ENCODE peak calls at places on chromosome 3, in nine cellular contexts. N is HCT116, U is tibial nerve, I is left lung, G is heart right ventricle, X is AG04449, H is mammary epithelial cell, R is fibroblast of lung, F is RWPE2. C is an unnamed sample.

GRCh38 chr3:45981321-45982038 is 14.1 kb downstream of the FYCO1 start:
- DNase-seq in N (no peak), U (no peak), I (no peak), G (no peak), X (no peak), H (no peak), R (peak), F (no peak), C (no peak)

GRCh38 chr3:169453256-169454059 is 210.1 kb downstream of the MECOM start:
- DNase-seq in N (no peak), U (no peak), I (no peak), G (no peak), X (no peak), H (no peak), R (no peak), F (no peak), C (no peak)

GRCh38 chr3:5061218-5061569 is 60.9 kb upstream of the ARL8B start:
- DNase-seq in N (no peak), U (no peak), I (no peak), G (no peak), X (no peak), H (no peak), R (no peak), F (no peak), C (no peak)

GRCh38 chr3:178152010-178152409 is 384.2 kb upstream of the KCNMB2 start:
- DNase-seq in N (no peak), U (no peak), I (no peak), G (no peak), X (no peak), H (no peak), R (peak), F (no peak), C (no peak)

GRCh38 chr3:8554725-8555621 is 53.4 kb downstream of the LMCD1 start:
- DNase-seq in N (no peak), U (no peak), I (peak), G (peak), X (peak), H (no peak), R (peak), F (no peak), C (no peak)

GRCh38 chr3:175295248-175296000 is 436.3 kb downstream of the NAALADL2 start:
- DNase-seq in N (no peak), U (no peak), I (no peak), G (no peak), X (no peak), H (no peak), R (no peak), F (no peak), C (peak)

GRCh38 chr3:186097663-186098451 is 11.0 kb downstream of the ETV5 start:
- DNase-seq in N (peak), U (peak), I (peak), G (peak), X (no peak), H (peak), R (peak), F (peak), C (peak)

GRCh38 chr3:168989396-168989795 is 674.1 kb downstream of the MECOM start:
- DNase-seq in N (no peak), U (no peak), I (no peak), G (no peak), X (no peak), H (peak), R (peak), F (no peak), C (no peak)

GRCh38 chr3:117454236-117454635 is 744.7 kb downstream of the TUSC7 start:
- DNase-seq in N (no peak), U (no peak), I (no peak), G (no peak), X (no peak), H (no peak), R (peak), F (no peak), C (no peak)

GRCh38 chr3:184029456-184029950 is 2.0 kb upstream of the HTR3D start:
- DNase-seq in N (no peak), U (no peak), I (no peak), G (no peak), X (no peak), H (no peak), R (peak), F (no peak), C (no peak)

GRCh38 chr3:67490658-67491057 is 163.8 kb downstream of the SUCLG2 start:
- DNase-seq in N (no peak), U (no peak), I (no peak), G (no peak), X (no peak), H (no peak), R (no peak), F (no peak), C (no peak)

GRCh38 chr3:50189274-50189673 is 2.1 kb upstream of the GNAT1 start:
- DNase-seq in N (peak), U (peak), I (peak), G (peak), X (peak), H (peak), R (peak), F (no peak), C (peak)

GRCh38 chr3:9600597-9600996 is 47.0 kb upstream of the LHFPL4 start:
- DNase-seq in N (no peak), U (no peak), I (peak), G (peak), X (no peak), H (no peak), R (peak), F (no peak), C (peak)

GRCh38 chr3:32062950-32063582 is 43.4 kb upstream of the GPD1L start:
- DNase-seq in N (no peak), U (no peak), I (no peak), G (no peak), X (no peak), H (no peak), R (no peak), F (no peak), C (no peak)

GRCh38 chr3:27345959-27346865 is 23.0 kb downstream of the NEK10 start:
- DNase-seq in N (no peak), U (no peak), I (no peak), G (peak), X (no peak), H (no peak), R (no peak), F (no peak), C (no peak)

GRCh38 chr3:45955706-45956105 is 12.4 kb downstream of the CXCR6 start:
- DNase-seq in N (no peak), U (no peak), I (no peak), G (no peak), X (no peak), H (no peak), R (no peak), F (no peak), C (no peak)

GRCh38 chr3:17580901-17581300 is 161.5 kb downstream of the TBC1D5 start:
- DNase-seq in N (no peak), U (no peak), I (no peak), G (no peak), X (no peak), H (no peak), R (no peak), F (no peak), C (no peak)

GRCh38 chr3:17583530-17583929 is 158.9 kb downstream of the TBC1D5 start:
- DNase-seq in N (no peak), U (no peak), I (no peak), G (no peak), X (no peak), H (no peak), R (no peak), F (no peak), C (no peak)

GRCh38 chr3:17577795-17578520 is 164.5 kb downstream of the TBC1D5 start:
- DNase-seq in N (no peak), U (no peak), I (no peak), G (no peak), X (no peak), H (peak), R (peak), F (no peak), C (peak)

GRCh38 chr3:17581421-17582080 is 160.9 kb downstream of the TBC1D5 start:
- DNase-seq in N (no peak), U (no peak), I (no peak), G (no peak), X (no peak), H (peak), R (no peak), F (no peak), C (no peak)

DNA sequence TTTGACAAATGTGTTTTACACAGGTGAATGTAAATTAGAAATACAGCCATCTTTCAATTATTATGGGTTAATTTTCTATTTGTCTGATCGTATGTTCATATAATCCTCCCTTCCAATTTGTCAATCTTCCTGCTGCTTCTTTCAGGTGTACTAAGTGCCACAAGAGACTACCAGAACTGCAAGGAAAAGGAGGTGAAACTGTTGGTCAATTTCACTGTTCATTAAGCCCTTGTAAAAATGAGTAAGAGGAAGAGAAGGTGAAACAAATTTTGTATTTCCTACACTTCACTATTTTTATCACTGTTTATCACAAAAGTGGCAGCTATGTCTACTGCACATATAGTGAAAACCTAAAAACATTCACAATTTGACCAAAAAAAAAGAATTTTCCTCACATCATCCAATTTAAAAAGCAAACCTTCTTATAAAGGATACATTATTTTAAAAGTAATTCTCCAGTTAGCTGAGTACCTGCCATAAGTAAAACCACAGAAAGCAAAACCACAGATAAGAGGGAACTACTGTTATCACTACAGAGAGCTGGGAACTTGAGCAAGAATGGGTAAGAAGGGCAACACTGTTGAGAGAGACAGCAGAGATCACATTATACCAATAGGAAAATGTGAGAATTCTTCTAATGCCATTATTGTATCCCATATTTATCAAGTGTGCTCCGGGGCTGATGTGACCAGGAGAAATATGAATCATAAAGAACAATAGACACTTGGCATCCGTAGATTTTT is 163.0 kb downstream of the TBC1D5 start:
- DNase-seq in N (no peak), U (no peak), I (no peak), G (no peak), X (no peak), H (peak), R (no peak), F (no peak), C (no peak)
- H3K4me3 ChIP-seq in N (no peak), U (no peak), I (no peak), G (no peak), X (no peak), H (no peak), R (no peak), F (no peak), C (no peak)

GRCh38 chr3:128572644-128573105 is 77.9 kb downstream of the RPN1 start:
- DNase-seq in N (peak), U (no peak), I (no peak), G (no peak), X (no peak), H (no peak), R (no peak), F (no peak), C (no peak)
- TF ChIP-seq CTCF in N (peak), U (no peak), I (no peak), G (peak), X (peak), H (no peak), R (peak), F (peak), C (peak)

DNA sequence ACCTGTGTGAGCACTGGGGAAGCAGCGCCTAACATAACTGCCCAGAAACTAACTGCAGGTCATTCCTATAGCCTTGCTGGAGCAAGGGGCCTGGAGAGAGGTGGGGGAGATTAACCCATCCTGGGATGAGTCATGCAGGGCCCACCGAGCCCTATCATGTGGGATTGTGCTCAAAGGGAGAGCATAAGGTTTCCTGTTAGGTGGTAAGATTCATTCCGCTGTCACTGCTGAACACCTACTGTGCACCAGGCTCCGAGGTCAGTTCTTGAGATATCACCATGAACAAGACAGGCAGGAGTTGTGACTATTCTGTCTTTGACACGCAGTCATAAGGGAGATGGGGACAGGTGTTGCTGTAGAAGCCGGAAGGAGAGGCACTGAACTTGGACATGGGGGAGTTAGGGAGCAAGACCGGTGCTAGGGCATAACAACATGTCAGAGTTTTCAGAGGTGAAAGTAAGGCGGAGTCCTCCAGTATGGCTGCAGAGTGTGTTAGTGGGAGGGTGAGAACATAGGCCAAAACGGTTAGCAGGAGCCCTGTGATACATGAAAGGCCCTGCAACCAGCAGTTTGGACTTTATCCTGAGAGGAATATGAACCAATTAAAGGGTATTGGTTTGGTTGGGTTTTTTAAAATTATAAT is 2.4 kb downstream of the SLC25A38 start:
- DNase-seq in N (no peak), U (no peak), I (no peak), G (no peak), X (no peak), H (no peak), R (no peak), F (no peak), C (no peak)
- H3K4me3 ChIP-seq in N (no peak), U (no peak), I (no peak), G (no peak), X (no peak), H (no peak), R (no peak), F (no peak), C (no peak)

GRCh38 chr3:71022552-71023335 is 560.8 kb downstream of the FOXP1 start:
- DNase-seq in N (no peak), U (no peak), I (no peak), G (no peak), X (no peak), H (peak), R (peak), F (no peak), C (no peak)
- TF ChIP-seq CTCF in N (peak), U (no peak), I (no peak), G (peak), X (no peak), H (peak), R (peak), F (peak), C (peak)

GRCh38 chr3:43892535-43892934 is 201.8 kb downstream of the ABHD5 start:
- DNase-seq in N (no peak), U (no peak), I (no peak), G (no peak), X (no peak), H (no peak), R (no peak), F (no peak), C (no peak)
- H3K4me3 ChIP-seq in N (no peak), U (no peak), I (no peak), G (no peak), X (no peak), H (no peak), R (no peak), F (no peak), C (no peak)

DNA sequence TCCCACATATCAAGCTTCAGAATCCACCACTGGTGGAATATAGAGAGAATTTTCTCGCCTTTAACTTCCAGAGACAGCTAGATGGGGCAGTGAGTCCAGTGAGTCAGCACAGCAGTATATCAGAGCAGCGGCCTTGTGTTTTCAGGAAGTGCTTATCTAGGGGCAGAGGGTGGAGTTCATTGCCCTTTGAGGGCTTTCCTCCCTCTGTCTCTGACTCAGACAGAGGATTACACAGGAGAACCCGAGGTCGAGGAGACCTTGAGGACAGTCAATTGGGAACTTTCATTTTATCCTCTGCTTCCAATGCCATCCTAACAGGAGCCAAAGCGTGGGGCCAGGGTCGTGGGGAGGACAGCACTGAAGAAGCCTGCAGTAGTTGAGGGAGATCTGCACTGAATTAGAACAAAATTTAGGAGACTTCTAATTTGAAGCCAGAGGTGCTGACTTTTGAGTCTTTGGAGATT is 109.6 kb upstream of the UMPS start:
- DNase-seq in N (no peak), U (peak), I (peak), G (no peak), X (no peak), H (no peak), R (peak), F (no peak), C (no peak)
- TF ChIP-seq CTCF in N (no peak), U (no peak), I (no peak), G (no peak), X (no peak), H (no peak), R (no peak), F (no peak), C (no peak)

DNA sequence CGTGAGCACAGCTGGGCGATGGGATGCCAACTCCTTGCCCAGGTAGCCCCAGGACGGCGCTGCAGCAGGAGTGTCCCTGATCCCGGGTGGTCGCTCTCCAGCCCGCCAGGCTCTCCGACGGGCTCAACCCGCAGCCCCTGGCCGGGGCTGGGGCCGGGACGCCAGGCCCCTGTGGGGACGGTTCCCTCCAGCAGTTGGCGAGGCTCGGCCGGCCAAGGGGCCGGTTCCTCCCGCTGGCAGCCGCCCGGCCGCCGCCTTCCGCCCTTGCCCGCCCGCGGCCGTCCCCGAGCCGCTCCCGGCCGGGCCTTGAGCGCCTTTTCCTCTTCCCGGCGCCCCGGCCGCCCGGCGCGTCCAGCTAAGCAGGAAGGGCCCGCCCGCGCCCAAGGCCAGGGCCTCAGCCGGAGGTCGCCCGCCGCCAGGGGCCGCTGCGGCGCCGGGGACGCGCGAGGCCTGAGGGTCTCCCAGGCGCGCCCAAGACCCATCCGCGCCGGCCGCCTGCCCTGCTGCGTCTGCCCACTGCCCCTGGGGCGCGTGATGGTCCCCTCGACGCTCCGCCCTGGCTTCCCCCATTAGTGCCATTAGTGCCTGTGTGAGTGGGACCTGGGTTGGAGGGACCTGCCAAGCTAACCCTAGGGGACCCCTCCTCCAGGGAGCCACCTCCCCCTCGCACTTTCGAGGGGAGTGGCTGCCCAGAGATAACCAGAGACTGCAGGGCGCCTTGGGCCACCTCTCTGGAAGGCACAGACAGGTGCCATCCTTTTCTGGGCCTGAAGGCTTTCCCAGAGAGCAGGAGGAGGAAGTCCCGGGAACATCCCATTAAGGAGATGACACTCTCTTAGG is 106.4 kb downstream of the FBLN2 start:
- DNase-seq in N (no peak), U (no peak), I (no peak), G (peak), X (no peak), H (no peak), R (peak), F (no peak), C (no peak)
- H3K4me3 ChIP-seq in N (no peak), U (peak), I (no peak), G (peak), X (no peak), H (no peak), R (no peak), F (no peak), C (no peak)